ENCODE peak calls at places on chromosome 9, in eight cellular contexts. G, Q, N, F, Z, K, J and B are unnamed samples.
A peak's percentile ranks its signal among the peaks of the same experiment; 100 is the strongest.

GRCh38 chr9:114452219-114453169 is 52.8 kb downstream of the WHRN start:
- DNase-seq in G (peak; percentile 55), Q (no peak), N (no peak), F (no peak), Z (no peak), K (no peak), J (no peak), B (no peak)

GRCh38 chr9:123753669-123754307 is 176.1 kb downstream of the DENND1A start:
- DNase-seq in G (no peak), Q (no peak), N (no peak), F (no peak), Z (no peak), K (no peak), J (no peak), B (no peak)

GRCh38 chr9:129473523-129474244 is 147.2 kb downstream of the C9orf50 start:
- DNase-seq in G (no peak), Q (peak; percentile 77), N (no peak), F (no peak), Z (peak; percentile 76), K (peak; percentile 24), J (peak; percentile 43), B (no peak)

GRCh38 chr9:34442770-34443169 is 15.6 kb downstream of the FAM219A start:
- DNase-seq in G (no peak), Q (no peak), N (no peak), F (no peak), Z (no peak), K (no peak), J (no peak), B (no peak)

GRCh38 chr9:110383491-110383890 is 45.8 kb upstream of the TXNDC8 start:
- DNase-seq in G (no peak), Q (no peak), N (no peak), F (no peak), Z (no peak), K (no peak), J (no peak), B (no peak)

GRCh38 chr9:98314381-98315066 is 59.1 kb upstream of the TBC1D2 start:
- DNase-seq in G (no peak), Q (peak; percentile 47), N (no peak), F (no peak), Z (peak; percentile 82), K (no peak), J (peak; percentile 81), B (no peak)

GRCh38 chr9:112443200-112443599 is 43.4 kb upstream of the KIAA1958 start:
- DNase-seq in G (no peak), Q (peak; percentile 16), N (no peak), F (no peak), Z (peak; percentile 26), K (no peak), J (peak; percentile 44), B (no peak)

GRCh38 chr9:134769084-134769455 is 111.5 kb upstream of the FCN2 start:
- DNase-seq in G (no peak), Q (no peak), N (no peak), F (no peak), Z (peak; percentile 53), K (no peak), J (no peak), B (no peak)

GRCh38 chr9:69452110-69452780 is 127.2 kb downstream of the ENTREP1 start:
- DNase-seq in G (no peak), Q (no peak), N (peak; percentile 63), F (no peak), Z (no peak), K (no peak), J (no peak), B (no peak)

GRCh38 chr9:69036319-69036718 is 767 bp downstream of the FXN start:
- DNase-seq in G (no peak), Q (no peak), N (no peak), F (no peak), Z (peak; percentile 24), K (peak; percentile 40), J (peak; percentile 45), B (peak; percentile 32)

GRCh38 chr9:69898714-69899209 is 78.1 kb downstream of the CFAP95 start:
- DNase-seq in G (no peak), Q (peak; percentile 98), N (peak; percentile 29), F (no peak), Z (peak; percentile 83), K (no peak), J (peak; percentile 96), B (no peak)

GRCh38 chr9:130262061-130262745 is 3.4 kb upstream of the HMCN2 start:
- DNase-seq in G (no peak), Q (no peak), N (no peak), F (no peak), Z (no peak), K (no peak), J (no peak), B (no peak)

GRCh38 chr9:7172445-7173115 is 414.8 kb downstream of the KDM4C start:
- DNase-seq in G (no peak), Q (peak; percentile 55), N (no peak), F (no peak), Z (peak; percentile 56), K (no peak), J (peak; percentile 34), B (no peak)

GRCh38 chr9:36437790-36438189 is 37.7 kb upstream of the RNF38 start:
- DNase-seq in G (no peak), Q (no peak), N (no peak), F (no peak), Z (peak; percentile 2), K (no peak), J (no peak), B (no peak)

GRCh38 chr9:71725590-71726338 is 42.5 kb downstream of the CEMIP2 start:
- DNase-seq in G (no peak), Q (peak; percentile 92), N (peak; percentile 53), F (no peak), Z (peak; percentile 83), K (peak; percentile 25), J (peak; percentile 86), B (no peak)

GRCh38 chr9:23826120-23826629 is at the start of gene ELAVL2:
- DNase-seq in G (peak; percentile 65), Q (peak; percentile 96), N (no peak), F (peak; percentile 80), Z (peak; percentile 89), K (no peak), J (peak; percentile 83), B (peak; percentile 82)

GRCh38 chr9:4339357-4339756 is 39.5 kb upstream of the GLIS3 start:
- DNase-seq in G (peak; percentile 90), Q (peak; percentile 76), N (peak; percentile 72), F (peak; percentile 79), Z (peak; percentile 85), K (peak; percentile 34), J (peak; percentile 92), B (peak; percentile 76)

GRCh38 chr9:34546834-34547827 is 24.3 kb upstream of the ENHO start:
- DNase-seq in G (peak; percentile 63), Q (peak; percentile 68), N (peak; percentile 41), F (peak; percentile 46), Z (peak; percentile 79), K (peak; percentile 53), J (peak; percentile 87), B (peak; percentile 30)

GRCh38 chr9:98867434-98868168 is 60.1 kb downstream of the GALNT12 start:
- DNase-seq in G (peak; percentile 55), Q (peak; percentile 88), N (peak; percentile 23), F (peak; percentile 83), Z (peak; percentile 98), K (peak; percentile 43), J (peak; percentile 93), B (peak; percentile 87)

GRCh38 chr9:130870491-130871381 is 25.9 kb downstream of the QRFP start:
- DNase-seq in G (no peak), Q (peak; percentile 75), N (no peak), F (no peak), Z (no peak), K (no peak), J (no peak), B (no peak)

DNA sequence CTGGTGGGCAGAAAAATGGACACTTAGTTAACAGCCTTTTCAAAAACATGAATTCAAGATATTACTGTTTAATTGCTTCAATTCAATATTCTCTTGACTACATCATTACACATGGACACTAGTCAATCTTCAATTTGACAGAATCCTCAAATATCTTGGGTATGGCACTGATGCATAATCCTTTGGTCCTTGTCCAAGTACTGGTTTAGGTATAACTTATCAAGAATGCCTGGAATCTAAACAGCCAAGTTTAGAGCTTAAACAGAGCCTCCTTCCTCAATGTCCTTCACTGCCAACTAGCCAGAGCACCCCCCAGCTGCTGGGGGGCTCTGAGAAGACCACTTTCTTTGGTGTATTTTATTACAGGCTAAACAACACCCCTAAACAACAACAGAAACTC is 61.6 kb upstream of the ERCC6L2 start:
- DNase-seq in G (no peak), Q (peak; percentile 19), N (no peak), F (no peak), Z (no peak), K (no peak), J (no peak), B (no peak)
- TF ChIP-seq CTCF in G (no peak), Q (no peak), N (no peak), F (no peak), Z (no peak), K (no peak), J (no peak), B (no peak)

GRCh38 chr9:101375546-101375945 is 9.3 kb downstream of the BAAT start:
- DNase-seq in G (no peak), Q (peak; percentile 80), N (no peak), F (no peak), Z (peak; percentile 40), K (no peak), J (no peak), B (no peak)
- H3K4me3 ChIP-seq in G (no peak overlapping the region), Q (no peak overlapping the region), N (peak overlapping the region; percentile 43), F (no peak overlapping the region), Z (peak overlapping the region; percentile 48), K (no peak overlapping the region), J (no peak overlapping the region), B (no peak overlapping the region)

GRCh38 chr9:81313877-81314276 is 375.5 kb downstream of the TLE1 start:
- DNase-seq in G (no peak), Q (no peak), N (no peak), F (no peak), Z (no peak), K (no peak), J (no peak), B (no peak)

GRCh38 chr9:81317223-81317622 is 372.1 kb downstream of the TLE1 start:
- DNase-seq in G (no peak), Q (no peak), N (no peak), F (no peak), Z (no peak), K (no peak), J (no peak), B (no peak)

GRCh38 chr9:81308404-81308803 is 380.9 kb downstream of the TLE1 start:
- DNase-seq in G (no peak), Q (no peak), N (no peak), F (no peak), Z (no peak), K (no peak), J (no peak), B (no peak)

GRCh38 chr9:81314525-81314924 is 374.8 kb downstream of the TLE1 start:
- DNase-seq in G (peak; percentile 43), Q (no peak), N (no peak), F (no peak), Z (no peak), K (no peak), J (no peak), B (no peak)

GRCh38 chr9:81312346-81312745 is 377.0 kb downstream of the TLE1 start:
- DNase-seq in G (no peak), Q (no peak), N (no peak), F (no peak), Z (peak; percentile 6), K (no peak), J (no peak), B (no peak)
- TF ChIP-seq CTCF in G (no peak), Q (peak; percentile 22), N (no peak), F (peak; percentile 12), Z (peak; percentile 3), K (no peak), J (no peak), B (no peak)

GRCh38 chr9:1938675-1939170 is 76.4 kb upstream of the SMARCA2 start:
- DNase-seq in G (no peak), Q (no peak), N (no peak), F (no peak), Z (no peak), K (no peak), J (no peak), B (no peak)
- H3K4me3 ChIP-seq in G (no peak overlapping the region), Q (no peak overlapping the region), N (no peak overlapping the region), F (no peak overlapping the region), Z (no peak overlapping the region), K (no peak overlapping the region), J (no peak overlapping the region), B (no peak overlapping the region)